ENCODE peak calls at places on chromosomes 7 and 10, in nine cellular contexts. R is left ventricle myocardium inferior, D is MG63, J is heart left ventricle, Z is IMR-90, Q is A549, I is HepG2, N is aorta, O is mesenchymal stem cell. Y is an unnamed sample. For H3K9me3, the result is how much of the 10 kb centered on the place peaks cover.

GRCh38 chr10:123772645-123773508 is 106.7 kb downstream of the GPR26 start:
- DNase-seq in J (no peak), Q (no peak), N (no peak), O (no peak), D (no peak), Z (no peak), R (no peak), I (no peak), Y (no peak)

GRCh38 chr10:59361659-59362183 is 628 bp downstream of the FAM13C start:
- DNase-seq in R (no peak), I (peak), O (peak), N (no peak), Q (no peak), J (no peak), Z (peak), D (no peak), Y (peak)

GRCh38 chr10:6610647-6611046 is 30.6 kb upstream of the PRKCQ start:
- DNase-seq in O (no peak), I (no peak), D (no peak), J (no peak), N (no peak), R (no peak), Z (no peak), Q (no peak), Y (no peak)

GRCh38 chr7:2003931-2004812 is 228.6 kb downstream of the MAD1L1 start:
- DNase-seq in R (peak), J (peak), D (no peak), Z (no peak), I (no peak), Q (no peak), O (no peak), N (peak), Y (no peak)

GRCh38 chr7:82629583-82629982 is 186.0 kb upstream of the CACNA2D1 start:
- DNase-seq in J (no peak), Z (peak), N (no peak), O (no peak), I (no peak), D (no peak), R (no peak), Q (no peak), Y (peak)

GRCh38 chr7:156751319-156751718 is 110.7 kb downstream of the RNF32 start:
- DNase-seq in O (peak), Z (peak), R (no peak), Q (no peak), I (no peak), N (no peak), J (no peak), D (peak), Y (peak)

GRCh38 chr7:124765401-124766352 is at the start of gene GPR37:
- DNase-seq in R (no peak), O (peak), D (peak), Z (peak), I (no peak), Q (peak), J (peak), N (peak), Y (peak)

GRCh38 chr10:70742537-70743429 is 42.4 kb downstream of the TBATA start:
- DNase-seq in N (peak), R (peak), O (peak), J (peak), I (peak), Q (no peak), Z (peak), D (peak), Y (peak)

GRCh38 chr10:51857326-51857725 is 157.9 kb upstream of the CSTF2T start:
- DNase-seq in I (no peak), R (no peak), O (no peak), N (no peak), D (no peak), J (no peak), Q (no peak), Z (no peak), Y (no peak)

GRCh38 chr7:142345817-142346216 is 88.0 kb upstream of the PRSS58 start:
- DNase-seq in Z (no peak), O (no peak), D (no peak), Q (no peak), J (no peak), I (no peak), R (no peak), N (no peak), Y (no peak)

GRCh38 chr7:128215739-128216138 is 25.3 kb upstream of the LEP start:
- DNase-seq in N (peak), Q (no peak), I (no peak), R (no peak), J (no peak), O (no peak), D (peak), Z (peak), Y (peak)

GRCh38 chr7:80550005-80550404 is 38.1 kb upstream of the GNAT3 start:
- DNase-seq in Q (no peak), R (no peak), O (no peak), J (no peak), N (no peak), D (no peak), Z (no peak), I (no peak), Y (no peak)

GRCh38 chr10:124911124-124912051 is 30.5 kb upstream of the ZRANB1 start:
- DNase-seq in I (no peak), D (no peak), N (no peak), R (no peak), J (no peak), O (peak), Q (no peak), Z (peak), Y (peak)

GRCh38 chr10:10128387-10128786 is 889.3 kb upstream of the CELF2 start:
- DNase-seq in D (no peak), O (peak), N (no peak), I (no peak), Q (no peak), Z (no peak), R (no peak), J (no peak), Y (peak)

GRCh38 chr7:66921396-66921917 is 432 bp downstream of the TMEM248 start:
- DNase-seq in R (no peak), Z (peak), O (peak), D (peak), Q (no peak), N (peak), J (peak), I (no peak), Y (peak)

GRCh38 chr7:87151701-87152111 is 547 bp upstream of the DMTF1 start:
- DNase-seq in Z (no peak), I (no peak), Q (peak), N (no peak), J (no peak), R (no peak), O (no peak), D (no peak), Y (no peak)

GRCh38 chr7:134737561-134738353 is 41.7 kb upstream of the CALD1 start:
- DNase-seq in I (no peak), Q (no peak), R (no peak), Z (peak), O (peak), D (no peak), N (no peak), J (no peak), Y (peak)

GRCh38 chr7:56537477-56537876 is 421.3 kb upstream of the NUPR2 start:
- DNase-seq in O (no peak), J (no peak), Z (no peak), N (no peak), D (no peak), Q (no peak), I (no peak), R (no peak), Y (no peak)
- H3K9me3 ChIP-seq in O (half or more), J (under half), Z (under half), N (under half), D (under half), Q (under half), I (half or more), R (half or more), Y (under half)

GRCh38 chr7:149524399-149524798 is 26.8 kb upstream of the ZNF746 start:
- DNase-seq in N (no peak), Z (no peak), J (no peak), D (no peak), Q (no peak), I (no peak), O (no peak), R (no peak), Y (no peak)
- H3K9me3 ChIP-seq in N (under half), Z (under half), J (under half), D (under half), Q (under half), I (under half), O (under half), R (under half), Y (under half)

GRCh38 chr7:157844141-157844540 is 507.3 kb downstream of the DNAJB6 start:
- DNase-seq in O (no peak), N (peak), Q (no peak), Z (no peak), R (no peak), D (no peak), J (no peak), I (no peak), Y (no peak)

GRCh38 chr7:157848508-157849340 is 511.9 kb downstream of the DNAJB6 start:
- DNase-seq in D (no peak), J (no peak), Q (no peak), R (no peak), Z (no peak), O (no peak), N (peak), I (no peak), Y (no peak)

GRCh38 chr7:157844611-157845010 is 507.8 kb downstream of the DNAJB6 start:
- DNase-seq in D (no peak), I (no peak), Z (no peak), R (no peak), Q (no peak), N (peak), J (no peak), O (no peak), Y (no peak)

GRCh38 chr7:157845203-157845810 is 508.5 kb downstream of the DNAJB6 start:
- DNase-seq in O (no peak), R (no peak), N (peak), Q (no peak), D (peak), I (no peak), J (no peak), Z (no peak), Y (peak)

GRCh38 chr7:157846281-157846680 is 509.5 kb downstream of the DNAJB6 start:
- DNase-seq in N (peak), Q (no peak), I (no peak), Z (no peak), R (no peak), D (no peak), O (no peak), J (no peak), Y (no peak)
- H3K9me3 ChIP-seq in N (under half), Q (under half), I (under half), Z (half or more), R (under half), D (under half), O (under half), J (under half), Y (under half)

GRCh38 chr10:25899304-25899703 is 34.7 kb upstream of the MYO3A start:
- DNase-seq in D (no peak), N (no peak), J (no peak), I (no peak), O (no peak), R (no peak), Q (no peak), Z (no peak), Y (no peak)
- H3K9me3 ChIP-seq in D (under half), N (under half), J (under half), I (under half), O (under half), R (under half), Q (under half), Z (under half), Y (under half)

DNA sequence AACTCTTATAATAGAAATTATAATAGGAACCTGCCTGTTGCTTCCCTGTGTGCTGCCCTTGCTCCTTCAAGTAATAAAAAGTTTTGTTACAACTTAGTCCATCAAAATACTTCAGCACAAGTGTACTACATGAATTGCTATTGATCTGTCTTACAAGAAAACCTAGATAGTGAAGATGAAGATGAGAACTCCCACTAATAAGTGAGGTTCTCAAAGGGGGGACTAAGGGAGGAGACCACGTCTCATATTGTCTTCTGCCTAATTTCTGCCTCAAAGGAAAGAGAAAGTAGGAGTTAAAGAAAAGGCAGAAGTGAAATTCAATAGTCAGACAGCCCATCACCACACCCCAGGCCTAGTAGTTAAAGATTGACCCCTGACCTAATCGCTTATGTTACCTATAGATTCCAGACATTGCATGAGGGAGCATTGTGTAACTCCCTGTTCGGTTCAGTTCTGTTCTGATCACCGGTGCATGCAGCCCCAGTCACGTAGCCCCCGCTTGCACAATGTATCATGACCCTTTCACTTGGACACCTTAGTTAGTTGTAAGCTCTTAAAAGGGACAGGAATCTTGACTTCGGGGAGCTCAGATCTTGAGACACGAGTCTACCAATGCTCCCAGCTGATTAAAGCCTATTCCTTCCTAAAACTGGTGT is 18.2 kb upstream of the CHST3 start:
- DNase-seq in Q (no peak), I (no peak), O (no peak), D (no peak), R (no peak), N (no peak), J (no peak), Z (no peak), Y (no peak)
- H3K9me3 ChIP-seq in Q (under half), I (under half), O (under half), D (under half), R (half or more), N (under half), J (under half), Z (half or more), Y (under half)